ENCODE peak calls at places on chromosomes 4 and X, in five cellular contexts. K is GM10248, P is WERI-Rb-1, A is heart right ventricle, L is left lung. B is an unnamed sample.
A peak's percentile ranks its signal among the peaks of the same experiment; 100 is the strongest.

GRCh38 chr4:154208424-154208823 is 283.2 kb downstream of the DCHS2 start:
- DNase-seq in K (no peak), P (no peak), A (no peak), L (no peak), B (no peak)

GRCh38 chrX:120262781-120263719 is 12.4 kb downstream of the ZBTB33 start:
- DNase-seq in K (no peak), P (no peak), A (no peak), L (no peak), B (no peak)

GRCh38 chrX:77446029-77446585 is 1.1 kb upstream of the FGF16 start:
- DNase-seq in K (peak; percentile 18), P (no peak), A (no peak), L (peak; percentile 37), B (no peak)

GRCh38 chr4:112189754-112190153 is 41.8 kb upstream of the AP1AR start:
- DNase-seq in K (no peak), P (no peak), A (no peak), L (no peak), B (no peak)

GRCh38 chr4:6776920-6777635 is 5.4 kb upstream of the KIAA0232 start:
- DNase-seq in K (no peak), P (no peak), A (no peak), L (no peak), B (no peak)

GRCh38 chrX:68307767-68308166 is 125.5 kb downstream of the OPHN1 start:
- DNase-seq in K (no peak), P (no peak), A (no peak), L (no peak), B (no peak)

GRCh38 chr4:1501754-1502500 is 95.7 kb upstream of the NKX1-1 start:
- DNase-seq in K (no peak), P (peak; percentile 54), A (peak; percentile 20), L (peak; percentile 47), B (no peak)

GRCh38 chr4:1318488-1319213 is 28.4 kb upstream of the UVSSA start:
- DNase-seq in K (no peak), P (peak; percentile 47), A (no peak), L (peak; percentile 48), B (no peak)

GRCh38 chrX:65997978-65998717 is 41.7 kb downstream of the VSIG4 start:
- DNase-seq in K (no peak), P (no peak), A (no peak), L (no peak), B (no peak)

GRCh38 chr4:122003335-122003734 is 51.5 kb upstream of the TRPC3 start:
- DNase-seq in K (peak; percentile 34), P (peak; percentile 66), A (no peak), L (no peak), B (no peak)

GRCh38 chrX:44343412-44343942 is at the start of gene EFHC2:
- DNase-seq in K (no peak), P (peak; percentile 26), A (peak; percentile 54), L (peak; percentile 81), B (peak; percentile 69)

GRCh38 chr4:176001171-176002006 is 64.3 kb upstream of the WDR17 start:
- DNase-seq in K (peak; percentile 10), P (peak; percentile 86), A (peak; percentile 15), L (peak; percentile 77), B (peak; percentile 72)

GRCh38 chr4:81032805-81033684 is 2.5 kb downstream of the BMP3 start:
- DNase-seq in K (no peak), P (no peak), A (no peak), L (no peak), B (no peak)

GRCh38 chr4:139154538-139154937 is 22.5 kb downstream of the ELF2 start:
- DNase-seq in K (no peak), P (no peak), A (no peak), L (no peak), B (no peak)

GRCh38 chr4:84681488-84682274 is 98.8 kb downstream of the CDS1 start:
- DNase-seq in K (no peak), P (no peak), A (peak; percentile 19), L (no peak), B (no peak)

GRCh38 chr4:25361253-25361652 is 15.8 kb upstream of the ANAPC4 start:
- DNase-seq in K (no peak), P (no peak), A (no peak), L (no peak), B (no peak)

GRCh38 chr4:112210777-112211176 is 20.8 kb upstream of the AP1AR start:
- DNase-seq in K (no peak), P (no peak), A (no peak), L (no peak), B (no peak)

GRCh38 chrX:79524642-79525041 is 157.5 kb upstream of the ITM2A start:
- DNase-seq in K (no peak), P (no peak), A (no peak), L (no peak), B (no peak)